ENCODE peak calls at places on chromosomes 4 and X, in four cellular contexts. K is DMS79 treated with DMSO at 0.1 percent for 48 hours, X is astrocyte of the hippocampus, N is GM20000. M is an unnamed sample.

GRCh38 chr4:159077702-159078495 is 25.0 kb upstream of the RAPGEF2 start:
- DNase-seq in K (no peak), N (peak; percentile 80), X (peak; percentile 14), M (no peak)

GRCh38 chr4:879730-880079 is 52.4 kb downstream of the GAK start:
- DNase-seq in N (no peak), K (no peak), X (no peak), M (no peak)

GRCh38 chrX:155896512-155896911 is 15.4 kb downstream of the VAMP7 start:
- DNase-seq in X (no peak), N (no peak), K (no peak), M (no peak)

GRCh38 chr4:117783716-117784115 is 250.6 kb upstream of the NDST3 start:
- DNase-seq in N (no peak), X (peak; percentile 52), K (no peak), M (no peak)

GRCh38 chr4:102774254-102774653 is 13.5 kb upstream of the MANBA start:
- DNase-seq in K (no peak), X (no peak), N (no peak), M (no peak)

GRCh38 chrX:111090458-111090857 is 5.5 kb upstream of the PAK3 start:
- DNase-seq in X (no peak), N (no peak), K (no peak), M (no peak)

GRCh38 chrX:143664302-143664701 is 28.4 kb upstream of the SLITRK4 start:
- DNase-seq in N (no peak), X (peak; percentile 14), K (no peak), M (no peak)

GRCh38 chr4:82213485-82214162 is 160.2 kb downstream of the HNRNPD start:
- DNase-seq in K (no peak), N (no peak), X (no peak), M (no peak)

GRCh38 chr4:80539190-80539589 is 203.7 kb downstream of the CFAP299 start:
- DNase-seq in K (no peak), X (no peak), N (no peak), M (no peak)

GRCh38 chr4:77931452-77932135 is 69.0 kb downstream of the MRPL1 start:
- DNase-seq in K (no peak), X (peak; percentile 60), N (no peak), M (no peak)

GRCh38 chr4:95023110-95023509 is 265.4 kb downstream of the BMPR1B start:
- DNase-seq in N (no peak), X (no peak), K (no peak), M (no peak)

GRCh38 chr4:106607566-106607965 is 239.0 kb upstream of the GIMD1 start:
- DNase-seq in N (no peak), X (no peak), K (no peak), M (no peak)